ENCODE peak calls at places on chromosomes 2 and 18, in five cellular contexts. V, U, R, G and A are unnamed samples. For H3K9me3, the result is how much of the 10 kb centered on the place peaks cover.

GRCh38 chr2:203960791-203961190 is 24.2 kb downstream of the ICOS start:
- DNase-seq in V (no peak), U (no peak), R (no peak), G (no peak), A (no peak)

GRCh38 chr2:15058015-15058414 is 425.5 kb downstream of the LRATD1 start:
- DNase-seq in V (no peak), U (no peak), R (peak), G (no peak), A (no peak)

GRCh38 chr2:196925445-196925767 is 1.1 kb downstream of the PGAP1 start:
- DNase-seq in V (no peak), U (no peak), R (no peak), G (no peak), A (no peak)

GRCh38 chr2:96409543-96410184 is 74.1 kb downstream of the NCAPH start:
- DNase-seq in V (no peak), U (no peak), R (no peak), G (peak), A (no peak)

GRCh38 chr2:202442882-202443281 is 66.8 kb downstream of the BMPR2 start:
- DNase-seq in V (no peak), U (no peak), R (no peak), G (no peak), A (peak)

GRCh38 chr2:219643788-219644398 is 16.5 kb downstream of the SLC4A3 start:
- DNase-seq in V (no peak), U (no peak), R (no peak), G (no peak), A (no peak)

GRCh38 chr2:216657963-216658362 is 24.7 kb downstream of the IGFBP2 start:
- DNase-seq in V (no peak), U (no peak), R (no peak), G (no peak), A (no peak)

GRCh38 chr2:57878573-57878910 is 168.1 kb upstream of the VRK2 start:
- DNase-seq in V (no peak), U (no peak), R (no peak), G (no peak), A (no peak)

GRCh38 chr2:42010743-42011298 is 37.0 kb upstream of the PKDCC start:
- DNase-seq in V (no peak), U (no peak), R (peak), G (no peak), A (peak)

GRCh38 chr2:122960727-122961641 is 1064.1 kb upstream of the CNTNAP5 start:
- DNase-seq in V (no peak), U (peak), R (peak), G (no peak), A (no peak)

GRCh38 chr2:196979976-196980375 is 53.5 kb upstream of the PGAP1 start:
- DNase-seq in V (no peak), U (no peak), R (no peak), G (no peak), A (no peak)

GRCh38 chr2:11827547-11827946 is 81.1 kb downstream of the LPIN1 start:
- DNase-seq in V (no peak), U (no peak), R (no peak), G (no peak), A (no peak)

GRCh38 chr18:44637210-44638051 is 43.3 kb upstream of the SETBP1 start:
- DNase-seq in V (no peak), U (no peak), R (peak), G (peak), A (no peak)

GRCh38 chr2:240277073-240277806 is 136.8 kb upstream of the OTOS start:
- DNase-seq in V (no peak), U (no peak), R (peak), G (peak), A (peak)

DNA sequence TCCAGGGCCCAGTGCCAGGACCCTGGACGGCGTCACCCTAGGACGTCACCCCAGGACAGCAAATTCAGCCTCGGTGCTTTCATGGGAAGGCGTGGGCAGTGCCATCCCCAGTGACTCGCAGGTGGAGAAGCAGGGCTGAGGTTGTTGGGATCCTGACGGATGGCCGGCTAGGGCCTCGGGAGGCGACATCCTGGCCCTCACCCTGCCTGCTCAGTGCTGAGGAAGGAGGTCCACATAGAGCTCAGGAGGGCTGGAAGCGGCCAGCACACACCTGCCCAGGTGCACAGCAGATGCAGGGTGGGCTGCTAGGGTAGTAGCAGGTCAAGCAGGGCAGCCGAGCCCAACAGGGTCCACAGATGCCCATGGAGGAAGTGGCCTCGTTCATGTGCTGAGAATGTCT is 482.0 kb upstream of the SALL3 start:
- DNase-seq in V (no peak), U (no peak), R (no peak), G (no peak), A (no peak)
- H3K9me3 ChIP-seq in V (under half), U (under half), R (under half), G (under half), A (half or more)

DNA sequence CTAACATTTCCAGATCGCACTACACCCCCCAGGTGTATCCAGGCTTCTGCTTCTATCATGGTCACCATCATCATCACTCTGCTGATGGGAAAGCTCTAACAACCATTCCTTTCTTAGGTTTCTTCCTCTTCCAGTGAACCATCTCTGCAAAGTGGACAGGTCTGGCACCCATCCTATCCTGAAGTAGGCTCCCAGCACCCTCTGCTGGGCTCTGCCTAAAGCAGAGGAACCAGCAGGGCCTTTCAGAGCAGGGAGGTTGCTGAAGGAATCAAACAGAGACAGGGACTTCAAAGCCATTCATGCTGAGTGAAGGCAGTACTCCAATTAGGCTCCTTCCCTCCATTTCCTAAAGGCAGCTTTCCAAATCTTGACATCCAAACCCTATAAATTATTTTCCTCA is 27.2 kb upstream of the SATB2 start:
- DNase-seq in V (no peak), U (no peak), R (peak), G (no peak), A (no peak)
- TF ChIP-seq CTCF in V (no peak), U (peak), R (peak), G (no peak), A (peak)

GRCh38 chr2:2328847-2329246 is 2.2 kb downstream of the MYT1L start:
- DNase-seq in V (no peak), U (no peak), R (peak), G (peak), A (no peak)

GRCh38 chr2:2326653-2327052 is 4.4 kb downstream of the MYT1L start:
- DNase-seq in V (no peak), U (no peak), R (no peak), G (no peak), A (no peak)

GRCh38 chr2:2332381-2332780 is 1.3 kb upstream of the MYT1L start:
- DNase-seq in V (no peak), U (no peak), R (no peak), G (no peak), A (no peak)

GRCh38 chr2:2333076-2333475 is 2.0 kb upstream of the MYT1L start:
- DNase-seq in V (no peak), U (no peak), R (no peak), G (no peak), A (no peak)

GRCh38 chr2:2331905-2332280 is 818 bp upstream of the MYT1L start:
- DNase-seq in V (no peak), U (no peak), R (no peak), G (no peak), A (no peak)
- H3K4me3 ChIP-seq in V (no peak), U (no peak), R (no peak), G (no peak), A (no peak)

GRCh38 chr2:85945576-85945975 is 56.8 kb upstream of the ST3GAL5 start:
- DNase-seq in V (no peak), U (no peak), R (no peak), G (no peak), A (no peak)
- H3K9me3 ChIP-seq in V (under half), U (under half), R (under half), G (under half), A (under half)

GRCh38 chr2:64767670-64768425 is 114.1 kb upstream of the SERTAD2 start:
- DNase-seq in V (peak), U (peak), R (peak), G (peak), A (peak)
- TF ChIP-seq CTCF in V (peak), U (peak), R (no peak), G (no peak), A (no peak)